ENCODE peak calls at places on chromosomes 11 and 22, in eight cellular contexts. One of them, this sample, is unnamed.

GRCh38 chr22:25554321-25555088 is 10.0 kb upstream of the GRK3 start:
- DNase-seq in putamen: no peak
- DNase-seq in left ventricle myocardium superior: no peak
- DNase-seq in NCI-H2029: no peak
- DNase-seq in lower lobe of right lung: no peak
- DNase-seq in activated T-helper 1 cell treated with anti-CD3 and anti-CD28 coated beads, Interleukin-12 subunit alpha, Interleukin-12 subunit beta, Interleukin-2, Interleukin-4 antibody, amounts not matched to agents 30 ng/mL and 10 ng/mL and 1 ng/mL, durations not matched to agents 14 hours and 24 hours and 36 hours: no peak
- DNase-seq in memory B cell: no peak
- DNase-seq in GM23338: no peak
- DNase-seq in this sample: no peak

GRCh38 chr11:95908826-95909225 is 15.1 kb downstream of the MTMR2 start:
- DNase-seq in lower lobe of right lung: no peak
- DNase-seq in GM23338: no peak
- DNase-seq in left ventricle myocardium superior: no peak
- DNase-seq in NCI-H2029: no peak
- DNase-seq in memory B cell: no peak
- DNase-seq in putamen: no peak
- DNase-seq in activated T-helper 1 cell treated with anti-CD3 and anti-CD28 coated beads, Interleukin-12 subunit alpha, Interleukin-12 subunit beta, Interleukin-2, Interleukin-4 antibody, amounts not matched to agents 30 ng/mL and 10 ng/mL and 1 ng/mL, durations not matched to agents 14 hours and 24 hours and 36 hours: no peak
- DNase-seq in this sample: no peak

GRCh38 chr11:119361056-119361787 is 14.7 kb upstream of the MFRP start:
- DNase-seq in memory B cell: no peak
- DNase-seq in putamen: peak; percentile 85
- DNase-seq in left ventricle myocardium superior: peak; percentile 82
- DNase-seq in NCI-H2029: peak; percentile 92
- DNase-seq in activated T-helper 1 cell treated with anti-CD3 and anti-CD28 coated beads, Interleukin-12 subunit alpha, Interleukin-12 subunit beta, Interleukin-2, Interleukin-4 antibody, amounts not matched to agents 30 ng/mL and 10 ng/mL and 1 ng/mL, durations not matched to agents 14 hours and 24 hours and 36 hours: no peak
- DNase-seq in lower lobe of right lung: peak; percentile 37
- DNase-seq in GM23338: peak; percentile 88
- DNase-seq in this sample: no peak

GRCh38 chr11:125494987-125495725 is 909 bp downstream of the FEZ1 start:
- DNase-seq in left ventricle myocardium superior: peak; percentile 55
- DNase-seq in NCI-H2029: no peak
- DNase-seq in memory B cell: no peak
- DNase-seq in activated T-helper 1 cell treated with anti-CD3 and anti-CD28 coated beads, Interleukin-12 subunit alpha, Interleukin-12 subunit beta, Interleukin-2, Interleukin-4 antibody, amounts not matched to agents 30 ng/mL and 10 ng/mL and 1 ng/mL, durations not matched to agents 14 hours and 24 hours and 36 hours: no peak
- DNase-seq in putamen: peak; percentile 66
- DNase-seq in lower lobe of right lung: no peak
- DNase-seq in GM23338: peak; percentile 77
- DNase-seq in this sample: no peak

GRCh38 chr22:35821654-35822053 is 104.0 kb downstream of the APOL5 start:
- DNase-seq in memory B cell: no peak
- DNase-seq in lower lobe of right lung: no peak
- DNase-seq in activated T-helper 1 cell treated with anti-CD3 and anti-CD28 coated beads, Interleukin-12 subunit alpha, Interleukin-12 subunit beta, Interleukin-2, Interleukin-4 antibody, amounts not matched to agents 30 ng/mL and 10 ng/mL and 1 ng/mL, durations not matched to agents 14 hours and 24 hours and 36 hours: no peak
- DNase-seq in GM23338: peak; percentile 48
- DNase-seq in NCI-H2029: no peak
- DNase-seq in left ventricle myocardium superior: no peak
- DNase-seq in putamen: no peak
- DNase-seq in this sample: no peak

GRCh38 chr11:125457814-125458343 is 38.2 kb downstream of the FEZ1 start:
- DNase-seq in left ventricle myocardium superior: peak; percentile 81
- DNase-seq in putamen: peak; percentile 90
- DNase-seq in lower lobe of right lung: no peak
- DNase-seq in NCI-H2029: no peak
- DNase-seq in activated T-helper 1 cell treated with anti-CD3 and anti-CD28 coated beads, Interleukin-12 subunit alpha, Interleukin-12 subunit beta, Interleukin-2, Interleukin-4 antibody, amounts not matched to agents 30 ng/mL and 10 ng/mL and 1 ng/mL, durations not matched to agents 14 hours and 24 hours and 36 hours: no peak
- DNase-seq in memory B cell: no peak
- DNase-seq in GM23338: peak; percentile 16
- DNase-seq in this sample: no peak

GRCh38 chr11:78049348-78049747 is 14.3 kb upstream of the THRSP start:
- DNase-seq in GM23338: no peak
- DNase-seq in left ventricle myocardium superior: no peak
- DNase-seq in activated T-helper 1 cell treated with anti-CD3 and anti-CD28 coated beads, Interleukin-12 subunit alpha, Interleukin-12 subunit beta, Interleukin-2, Interleukin-4 antibody, amounts not matched to agents 30 ng/mL and 10 ng/mL and 1 ng/mL, durations not matched to agents 14 hours and 24 hours and 36 hours: no peak
- DNase-seq in putamen: no peak
- DNase-seq in NCI-H2029: no peak
- DNase-seq in memory B cell: no peak
- DNase-seq in lower lobe of right lung: no peak
- DNase-seq in this sample: no peak

GRCh38 chr22:43826142-43827093 is 14.3 kb upstream of the EFCAB6 start:
- DNase-seq in putamen: no peak
- DNase-seq in memory B cell: no peak
- DNase-seq in activated T-helper 1 cell treated with anti-CD3 and anti-CD28 coated beads, Interleukin-12 subunit alpha, Interleukin-12 subunit beta, Interleukin-2, Interleukin-4 antibody, amounts not matched to agents 30 ng/mL and 10 ng/mL and 1 ng/mL, durations not matched to agents 14 hours and 24 hours and 36 hours: no peak
- DNase-seq in lower lobe of right lung: no peak
- DNase-seq in NCI-H2029: no peak
- DNase-seq in left ventricle myocardium superior: no peak
- DNase-seq in GM23338: no peak
- DNase-seq in this sample: no peak

GRCh38 chr11:109735139-109735538 is 313.1 kb downstream of the C11orf87 start:
- DNase-seq in memory B cell: no peak
- DNase-seq in left ventricle myocardium superior: no peak
- DNase-seq in GM23338: no peak
- DNase-seq in putamen: no peak
- DNase-seq in NCI-H2029: no peak
- DNase-seq in lower lobe of right lung: no peak
- DNase-seq in activated T-helper 1 cell treated with anti-CD3 and anti-CD28 coated beads, Interleukin-12 subunit alpha, Interleukin-12 subunit beta, Interleukin-2, Interleukin-4 antibody, amounts not matched to agents 30 ng/mL and 10 ng/mL and 1 ng/mL, durations not matched to agents 14 hours and 24 hours and 36 hours: no peak
- DNase-seq in this sample: no peak

GRCh38 chr11:2071748-2072385 is 67.3 kb downstream of the IGF2 start:
- DNase-seq in putamen: no peak
- DNase-seq in left ventricle myocardium superior: no peak
- DNase-seq in GM23338: no peak
- DNase-seq in lower lobe of right lung: no peak
- DNase-seq in NCI-H2029: no peak
- DNase-seq in memory B cell: no peak
- DNase-seq in activated T-helper 1 cell treated with anti-CD3 and anti-CD28 coated beads, Interleukin-12 subunit alpha, Interleukin-12 subunit beta, Interleukin-2, Interleukin-4 antibody, amounts not matched to agents 30 ng/mL and 10 ng/mL and 1 ng/mL, durations not matched to agents 14 hours and 24 hours and 36 hours: no peak
- DNase-seq in this sample: no peak